ENCODE peak calls at places on chromosome 13, in four cellular contexts. One of them, this sample, is unnamed.

GRCh38 chr13:47639716-47640447 is 361.2 kb downstream of the SUCLA2 start:
- DNase-seq in foreskin fibroblast: no peak
- DNase-seq in stimulated activated CD4-positive, alpha-beta T cell treated with anti-CD3 and anti-CD28 coated beads, Interleukin-4, amount 100 ng/mL, for 48 hours: no peak
- DNase-seq in H1: no peak
- DNase-seq in this sample: no peak

GRCh38 chr13:30143671-30144400 is 163.5 kb downstream of the KATNAL1 start:
- DNase-seq in stimulated activated CD4-positive, alpha-beta T cell treated with anti-CD3 and anti-CD28 coated beads, Interleukin-4, amount 100 ng/mL, for 48 hours: no peak
- DNase-seq in H1: no peak
- DNase-seq in foreskin fibroblast: peak
- DNase-seq in this sample: no peak

GRCh38 chr13:50457430-50458393 is 385.8 kb downstream of the DLEU7 start:
- DNase-seq in H1: no peak
- DNase-seq in foreskin fibroblast: no peak
- DNase-seq in stimulated activated CD4-positive, alpha-beta T cell treated with anti-CD3 and anti-CD28 coated beads, Interleukin-4, amount 100 ng/mL, for 48 hours: no peak
- DNase-seq in this sample: no peak

GRCh38 chr13:34172048-34172447 is 354.1 kb downstream of the RFC3 start:
- DNase-seq in H1: no peak
- DNase-seq in stimulated activated CD4-positive, alpha-beta T cell treated with anti-CD3 and anti-CD28 coated beads, Interleukin-4, amount 100 ng/mL, for 48 hours: no peak
- DNase-seq in foreskin fibroblast: peak
- DNase-seq in this sample: no peak

GRCh38 chr13:114339779-114340534 is 25.7 kb downstream of the CHAMP1 start:
- DNase-seq in stimulated activated CD4-positive, alpha-beta T cell treated with anti-CD3 and anti-CD28 coated beads, Interleukin-4, amount 100 ng/mL, for 48 hours: no peak
- DNase-seq in foreskin fibroblast: peak
- DNase-seq in H1: no peak
- DNase-seq in this sample: no peak

GRCh38 chr13:101876951-101877350 is 424.5 kb downstream of the ITGBL1 start:
- DNase-seq in H1: no peak
- DNase-seq in foreskin fibroblast: no peak
- DNase-seq in stimulated activated CD4-positive, alpha-beta T cell treated with anti-CD3 and anti-CD28 coated beads, Interleukin-4, amount 100 ng/mL, for 48 hours: no peak
- DNase-seq in this sample: no peak

GRCh38 chr13:100542546-100543156 is 45.9 kb downstream of the GGACT start:
- DNase-seq in foreskin fibroblast: peak
- DNase-seq in H1: peak
- DNase-seq in stimulated activated CD4-positive, alpha-beta T cell treated with anti-CD3 and anti-CD28 coated beads, Interleukin-4, amount 100 ng/mL, for 48 hours: no peak
- DNase-seq in this sample: peak

GRCh38 chr13:20566424-20566916 is 487 bp upstream of the IFT88 start:
- DNase-seq in H1: no peak
- DNase-seq in stimulated activated CD4-positive, alpha-beta T cell treated with anti-CD3 and anti-CD28 coated beads, Interleukin-4, amount 100 ng/mL, for 48 hours: no peak
- DNase-seq in foreskin fibroblast: peak
- DNase-seq in this sample: no peak

GRCh38 chr13:44402902-44403719 is 29.5 kb downstream of the SERP2 start:
- DNase-seq in foreskin fibroblast: no peak
- DNase-seq in H1: no peak
- DNase-seq in stimulated activated CD4-positive, alpha-beta T cell treated with anti-CD3 and anti-CD28 coated beads, Interleukin-4, amount 100 ng/mL, for 48 hours: no peak
- DNase-seq in this sample: no peak

GRCh38 chr13:64551755-64552154 is 2678.4 kb downstream of the PCDH9 start:
- DNase-seq in foreskin fibroblast: peak
- DNase-seq in H1: no peak
- DNase-seq in stimulated activated CD4-positive, alpha-beta T cell treated with anti-CD3 and anti-CD28 coated beads, Interleukin-4, amount 100 ng/mL, for 48 hours: no peak
- DNase-seq in this sample: no peak

GRCh38 chr13:20512042-20512683 is 13.5 kb downstream of the CRYL1 start:
- DNase-seq in stimulated activated CD4-positive, alpha-beta T cell treated with anti-CD3 and anti-CD28 coated beads, Interleukin-4, amount 100 ng/mL, for 48 hours: no peak
- DNase-seq in H1: peak
- DNase-seq in foreskin fibroblast: no peak
- DNase-seq in this sample: no peak

GRCh38 chr13:93004919-93005318 is 221.7 kb upstream of the GPC6 start:
- DNase-seq in H1: no peak
- DNase-seq in foreskin fibroblast: no peak
- DNase-seq in stimulated activated CD4-positive, alpha-beta T cell treated with anti-CD3 and anti-CD28 coated beads, Interleukin-4, amount 100 ng/mL, for 48 hours: no peak
- DNase-seq in this sample: no peak

GRCh38 chr13:34352958-34353357 is 535.0 kb downstream of the RFC3 start:
- DNase-seq in stimulated activated CD4-positive, alpha-beta T cell treated with anti-CD3 and anti-CD28 coated beads, Interleukin-4, amount 100 ng/mL, for 48 hours: no peak
- DNase-seq in H1: no peak
- DNase-seq in foreskin fibroblast: no peak
- DNase-seq in this sample: no peak

GRCh38 chr13:82758056-82758455 is 1124.2 kb downstream of the SLITRK1 start:
- DNase-seq in foreskin fibroblast: no peak
- DNase-seq in stimulated activated CD4-positive, alpha-beta T cell treated with anti-CD3 and anti-CD28 coated beads, Interleukin-4, amount 100 ng/mL, for 48 hours: no peak
- DNase-seq in H1: peak
- DNase-seq in this sample: peak

GRCh38 chr13:51324714-51325440 is 14.6 kb upstream of the SERPINE3 start:
- DNase-seq in H1: no peak
- DNase-seq in stimulated activated CD4-positive, alpha-beta T cell treated with anti-CD3 and anti-CD28 coated beads, Interleukin-4, amount 100 ng/mL, for 48 hours: no peak
- DNase-seq in foreskin fibroblast: no peak
- DNase-seq in this sample: peak

GRCh38 chr13:65264066-65264465 is 1966.1 kb downstream of the PCDH9 start:
- DNase-seq in H1: no peak
- DNase-seq in foreskin fibroblast: no peak
- DNase-seq in stimulated activated CD4-positive, alpha-beta T cell treated with anti-CD3 and anti-CD28 coated beads, Interleukin-4, amount 100 ng/mL, for 48 hours: no peak
- DNase-seq in this sample: no peak

GRCh38 chr13:99582511-99582910 is 81.2 kb downstream of the TM9SF2 start:
- DNase-seq in stimulated activated CD4-positive, alpha-beta T cell treated with anti-CD3 and anti-CD28 coated beads, Interleukin-4, amount 100 ng/mL, for 48 hours: no peak
- DNase-seq in foreskin fibroblast: no peak
- DNase-seq in H1: no peak
- DNase-seq in this sample: no peak

GRCh38 chr13:23579886-23580706 is 9.9 kb downstream of the TNFRSF19 start:
- DNase-seq in foreskin fibroblast: no peak
- DNase-seq in stimulated activated CD4-positive, alpha-beta T cell treated with anti-CD3 and anti-CD28 coated beads, Interleukin-4, amount 100 ng/mL, for 48 hours: no peak
- DNase-seq in H1: peak
- DNase-seq in this sample: no peak

GRCh38 chr13:76783798-76784197 is 102.4 kb downstream of the KCTD12 start:
- DNase-seq in foreskin fibroblast: no peak
- DNase-seq in stimulated activated CD4-positive, alpha-beta T cell treated with anti-CD3 and anti-CD28 coated beads, Interleukin-4, amount 100 ng/mL, for 48 hours: no peak
- DNase-seq in H1: no peak
- DNase-seq in this sample: no peak

GRCh38 chr13:24906268-24906667 is 142.3 kb downstream of the RNF17 start:
- DNase-seq in foreskin fibroblast: no peak
- DNase-seq in H1: no peak
- DNase-seq in stimulated activated CD4-positive, alpha-beta T cell treated with anti-CD3 and anti-CD28 coated beads, Interleukin-4, amount 100 ng/mL, for 48 hours: no peak
- DNase-seq in this sample: no peak

GRCh38 chr13:26722321-26722720 is 38.3 kb downstream of the GPR12 start:
- DNase-seq in foreskin fibroblast: no peak
- DNase-seq in H1: no peak
- DNase-seq in stimulated activated CD4-positive, alpha-beta T cell treated with anti-CD3 and anti-CD28 coated beads, Interleukin-4, amount 100 ng/mL, for 48 hours: no peak
- DNase-seq in this sample: no peak

GRCh38 chr13:105410602-105411001 is 1124.9 kb downstream of the EFNB2 start:
- DNase-seq in H1: peak
- DNase-seq in stimulated activated CD4-positive, alpha-beta T cell treated with anti-CD3 and anti-CD28 coated beads, Interleukin-4, amount 100 ng/mL, for 48 hours: peak
- DNase-seq in foreskin fibroblast: peak
- DNase-seq in this sample: peak

GRCh38 chr13:23510979-23511735 is 59.1 kb upstream of the TNFRSF19 start:
- DNase-seq in foreskin fibroblast: peak
- DNase-seq in H1: no peak
- DNase-seq in stimulated activated CD4-positive, alpha-beta T cell treated with anti-CD3 and anti-CD28 coated beads, Interleukin-4, amount 100 ng/mL, for 48 hours: no peak
- DNase-seq in this sample: peak

GRCh38 chr13:84393981-84394625 is 511.8 kb upstream of the SLITRK1 start:
- DNase-seq in foreskin fibroblast: no peak
- DNase-seq in stimulated activated CD4-positive, alpha-beta T cell treated with anti-CD3 and anti-CD28 coated beads, Interleukin-4, amount 100 ng/mL, for 48 hours: no peak
- DNase-seq in H1: no peak
- DNase-seq in this sample: no peak

GRCh38 chr13:58804832-58805231 is 1173.3 kb downstream of the PCDH17 start:
- DNase-seq in H1: no peak
- DNase-seq in stimulated activated CD4-positive, alpha-beta T cell treated with anti-CD3 and anti-CD28 coated beads, Interleukin-4, amount 100 ng/mL, for 48 hours: no peak
- DNase-seq in foreskin fibroblast: no peak
- DNase-seq in this sample: no peak

This sample was measured in GM13976.